ENCODE peak calls at places on chromosomes 4 and X, in ten cellular contexts. A is IMR-90; W is tibial nerve; I is CD8-positive, alpha-beta memory T cell; Z is GM23248; T is cardiac muscle cell; D is aorta; C is body of pancreas; K is mucosa of descending colon; Y is CD4-positive, CD25-positive, alpha-beta regulatory T cell. J is an unnamed sample.

GRCh38 chrX:100946521-100946920 is 17.8 kb upstream of the XKRX start:
- DNase-seq in A (no peak), W (no peak), I (no peak), Z (peak; percentile 10), T (no peak), D (no peak), C (no peak), K (no peak), Y (no peak), J (no peak)

GRCh38 chr4:125392683-125393082 is 77.9 kb downstream of the FAT4 start:
- DNase-seq in A (no peak), W (no peak), I (no peak), Z (no peak), T (no peak), D (no peak), C (no peak), K (no peak), Y (no peak), J (no peak)

GRCh38 chrX:132463411-132463810 is 25.4 kb downstream of the MBNL3 start:
- DNase-seq in A (peak; percentile 6), W (no peak), I (no peak), Z (no peak), T (no peak), D (no peak), C (peak; percentile 32), K (no peak), Y (peak; percentile 15), J (no peak)

GRCh38 chr4:171812377-171813194 is 618 bp upstream of the GALNTL6 start:
- DNase-seq in A (no peak), W (no peak), I (no peak), Z (no peak), T (peak; percentile 15), D (no peak), C (no peak), K (no peak), Y (no peak), J (peak; percentile 35)

GRCh38 chr4:95465010-95465409 is 83.8 kb downstream of the UNC5C start:
- DNase-seq in A (no peak), W (no peak), I (no peak), Z (no peak), T (no peak), D (no peak), C (no peak), K (no peak), Y (no peak), J (no peak)

GRCh38 chr4:37549003-37549402 is 137.2 kb downstream of the RELL1 start:
- DNase-seq in A (peak; percentile 67), W (no peak), I (no peak), Z (peak; percentile 52), T (no peak), D (no peak), C (no peak), K (no peak), Y (no peak), J (no peak)

GRCh38 chrX:96776966-96777365 is 92.3 kb downstream of the DIAPH2 start:
- DNase-seq in A (peak; percentile 28), W (no peak), I (no peak), Z (peak; percentile 46), T (no peak), D (no peak), C (no peak), K (no peak), Y (no peak), J (no peak)

GRCh38 chr4:155673453-155673979 is 6.9 kb downstream of the GUCY1A1 start:
- DNase-seq in A (no peak), W (no peak), I (no peak), Z (no peak), T (no peak), D (no peak), C (no peak), K (no peak), Y (no peak), J (no peak)

GRCh38 chrX:134570899-134571298 is 87.4 kb downstream of the PLAC1 start:
- DNase-seq in A (no peak), W (no peak), I (no peak), Z (no peak), T (no peak), D (no peak), C (no peak), K (no peak), Y (no peak), J (no peak)

GRCh38 chr4:7214359-7214758 is 22.0 kb downstream of the SORCS2 start:
- DNase-seq in A (no peak), W (no peak), I (no peak), Z (peak; percentile 44), T (no peak), D (no peak), C (no peak), K (no peak), Y (no peak), J (no peak)

GRCh38 chr4:162852642-162853041 is 314.0 kb downstream of the NAF1 start:
- DNase-seq in A (no peak), W (no peak), I (no peak), Z (no peak), T (no peak), D (no peak), C (no peak), K (no peak), Y (no peak), J (no peak)

GRCh38 chrX:134908235-134908834 is 82.5 kb upstream of the SMIM10 start:
- DNase-seq in A (peak; percentile 65), W (no peak), I (no peak), Z (peak; percentile 54), T (no peak), D (no peak), C (no peak), K (no peak), Y (peak; percentile 44), J (no peak)

GRCh38 chr4:174369968-174370367 is 86.3 kb downstream of the CEP44 start:
- DNase-seq in A (no peak), W (no peak), I (no peak), Z (no peak), T (no peak), D (no peak), C (no peak), K (no peak), Y (no peak), J (no peak)

GRCh38 chr4:82811838-82812672 is 13.5 kb upstream of the SCD5 start:
- DNase-seq in A (peak; percentile 41), W (no peak), I (no peak), Z (no peak), T (no peak), D (no peak), C (no peak), K (no peak), Y (no peak), J (no peak)

GRCh38 chrX:10233173-10233572 is 76.4 kb downstream of the CLCN4 start:
- DNase-seq in A (peak; percentile 65), W (no peak), I (no peak), Z (peak; percentile 39), T (no peak), D (no peak), C (no peak), K (no peak), Y (no peak), J (no peak)

GRCh38 chr4:16750216-16750615 is 148.2 kb downstream of the LDB2 start:
- DNase-seq in A (no peak), W (no peak), I (no peak), Z (no peak), T (no peak), D (no peak), C (no peak), K (no peak), Y (no peak), J (no peak)

GRCh38 chr4:1242506-1243450 is 6.2 kb downstream of the CTBP1 start:
- DNase-seq in A (no peak), W (no peak), I (no peak), Z (no peak), T (no peak), D (no peak), C (no peak), K (peak; percentile 21), Y (no peak), J (peak; percentile 47)
- H3K4me1 ChIP-seq in A (peaks cover 16% of the 10 kb centered on the region), W (peaks cover 56% of the 10 kb centered on the region), I (peaks cover 40% of the 10 kb centered on the region), Z (peaks cover 13% of the 10 kb centered on the region), T (peaks cover 11% of the 10 kb centered on the region), D (no peaks in the 10 kb centered on the region), C (peaks cover 72% of the 10 kb centered on the region), K (peaks cover 56% of the 10 kb centered on the region), Y (peaks cover 53% of the 10 kb centered on the region), J (peaks cover 28% of the 10 kb centered on the region)

GRCh38 chrX:994780-995179 is 217.7 kb downstream of the CRLF2 start:
- DNase-seq in A (no peak), W (no peak), I (no peak), Z (no peak), T (no peak), D (no peak), C (no peak), K (no peak), Y (no peak), J (no peak)

GRCh38 chrX:989959-990510 is 222.4 kb downstream of the CRLF2 start:
- DNase-seq in A (peak; percentile 56), W (peak; percentile 7), I (no peak), Z (no peak), T (no peak), D (peak; percentile 92), C (peak; percentile 91), K (peak; percentile 37), Y (peak; percentile 92), J (peak; percentile 87)
- H3K4me3 ChIP-seq in A (peak overlapping the region; percentile 21), W (no peak overlapping the region), I (no peak overlapping the region), Z (no peak overlapping the region), T (no peak overlapping the region), D (no peak overlapping the region), C (no peak overlapping the region), K (no peak overlapping the region), Y (peak overlapping the region; percentile 51), J (peak overlapping the region; percentile 13)

GRCh38 chr4:14431155-14432134 is 570.8 kb upstream of the CPEB2 start:
- DNase-seq in A (no peak), W (no peak), I (no peak), Z (no peak), T (peak; percentile 46), D (no peak), C (no peak), K (no peak), Y (no peak), J (no peak)
- H3K4me1 ChIP-seq in A (no peaks in the 10 kb centered on the region), W (no peaks in the 10 kb centered on the region), I (no peaks in the 10 kb centered on the region), Z (no peaks in the 10 kb centered on the region), T (peaks cover 4% of the 10 kb centered on the region), D (no peaks in the 10 kb centered on the region), C (no peaks in the 10 kb centered on the region), K (no peaks in the 10 kb centered on the region), Y (no peaks in the 10 kb centered on the region), J (peaks cover 3% of the 10 kb centered on the region)

GRCh38 chr4:5051210-5051691 is at the start of gene STK32B:
- DNase-seq in A (peak; percentile 82), W (no peak), I (no peak), Z (peak; percentile 86), T (peak; percentile 61), D (peak; percentile 81), C (peak; percentile 47), K (peak; percentile 41), Y (no peak), J (peak; percentile 85)

GRCh38 chr4:5054532-5054931 is 3.3 kb downstream of the STK32B start:
- DNase-seq in A (no peak), W (no peak), I (no peak), Z (no peak), T (no peak), D (no peak), C (no peak), K (no peak), Y (no peak), J (no peak)

GRCh38 chr4:5052424-5052702 is 1.1 kb downstream of the STK32B start:
- DNase-seq in A (no peak), W (no peak), I (no peak), Z (no peak), T (no peak), D (no peak), C (no peak), K (no peak), Y (no peak), J (no peak)

GRCh38 chr4:5051692-5052423 is 578 bp downstream of the STK32B start:
- DNase-seq in A (peak; percentile 35), W (no peak), I (no peak), Z (peak; percentile 53), T (peak; percentile 1), D (peak; percentile 59), C (peak; percentile 26), K (no peak), Y (no peak), J (peak; percentile 47)

GRCh38 chr4:5052726-5053425 is 1.6 kb downstream of the STK32B start:
- DNase-seq in A (no peak), W (no peak), I (no peak), Z (peak; percentile 19), T (no peak), D (no peak), C (no peak), K (no peak), Y (no peak), J (no peak)
- H3K4me3 ChIP-seq in A (peak overlapping the region; percentile 53), W (no peak overlapping the region), I (no peak overlapping the region), Z (peak overlapping the region; percentile 75), T (no peak overlapping the region), D (no peak overlapping the region), C (no peak overlapping the region), K (no peak overlapping the region), Y (no peak overlapping the region), J (no peak overlapping the region)